ENCODE peak calls at places on chromosome 18, in six cellular contexts. One of them, this sample, is unnamed.
A peak's percentile ranks its signal among the peaks of the same experiment; 100 is the strongest.

GRCh38 chr18:1848716-1849115 is 722.6 kb downstream of the METTL4 start:
- DNase-seq in T-cell: no peak
- DNase-seq in GM10248: no peak
- DNase-seq in tibial nerve: no peak
- DNase-seq in anterior cingulate cortex: no peak
- DNase-seq in T-helper 2 cell treated with Interferon-gamma antibody and Interleukin-4, amounts not matched to agents 5 μg/mL and 100 μg/mL, for 36 hours: no peak
- DNase-seq in this sample: no peak

GRCh38 chr18:54388203-54389142 is 30.8 kb downstream of the C18orf54 start:
- DNase-seq in T-cell: no peak
- DNase-seq in GM10248: peak; percentile 17
- DNase-seq in tibial nerve: no peak
- DNase-seq in anterior cingulate cortex: no peak
- DNase-seq in T-helper 2 cell treated with Interferon-gamma antibody and Interleukin-4, amounts not matched to agents 5 μg/mL and 100 μg/mL, for 36 hours: peak; percentile 56
- DNase-seq in this sample: peak; percentile 28

GRCh38 chr18:49238433-49239042 is 221.9 kb downstream of the DYM start:
- DNase-seq in T-cell: no peak
- DNase-seq in GM10248: no peak
- DNase-seq in tibial nerve: no peak
- DNase-seq in anterior cingulate cortex: peak; percentile 7
- DNase-seq in T-helper 2 cell treated with Interferon-gamma antibody and Interleukin-4, amounts not matched to agents 5 μg/mL and 100 μg/mL, for 36 hours: no peak
- DNase-seq in this sample: no peak

GRCh38 chr18:80107396-80107795 is 1.7 kb upstream of the ADNP2 start:
- DNase-seq in T-cell: no peak
- DNase-seq in GM10248: no peak
- DNase-seq in tibial nerve: no peak
- DNase-seq in anterior cingulate cortex: no peak
- DNase-seq in T-helper 2 cell treated with Interferon-gamma antibody and Interleukin-4, amounts not matched to agents 5 μg/mL and 100 μg/mL, for 36 hours: no peak
- DNase-seq in this sample: no peak

GRCh38 chr18:48545690-48546365 is 7.0 kb downstream of the CTIF start:
- DNase-seq in T-cell: no peak
- DNase-seq in GM10248: no peak
- DNase-seq in tibial nerve: no peak
- DNase-seq in anterior cingulate cortex: peak; percentile 87
- DNase-seq in T-helper 2 cell treated with Interferon-gamma antibody and Interleukin-4, amounts not matched to agents 5 μg/mL and 100 μg/mL, for 36 hours: no peak
- DNase-seq in this sample: no peak

GRCh38 chr18:5738561-5738960 is 156.8 kb downstream of the TMEM200C start:
- DNase-seq in T-cell: no peak
- DNase-seq in GM10248: no peak
- DNase-seq in tibial nerve: no peak
- DNase-seq in anterior cingulate cortex: no peak
- DNase-seq in T-helper 2 cell treated with Interferon-gamma antibody and Interleukin-4, amounts not matched to agents 5 μg/mL and 100 μg/mL, for 36 hours: no peak
- DNase-seq in this sample: no peak

GRCh38 chr18:60599267-60599666 is 226.7 kb upstream of the MC4R start:
- DNase-seq in T-cell: no peak
- DNase-seq in GM10248: peak; percentile 10
- DNase-seq in tibial nerve: no peak
- DNase-seq in anterior cingulate cortex: no peak
- DNase-seq in T-helper 2 cell treated with Interferon-gamma antibody and Interleukin-4, amounts not matched to agents 5 μg/mL and 100 μg/mL, for 36 hours: no peak
- DNase-seq in this sample: peak; percentile 8

GRCh38 chr18:27619259-27619772 is 434.2 kb upstream of the CHST9 start:
- DNase-seq in T-cell: no peak
- DNase-seq in GM10248: no peak
- DNase-seq in tibial nerve: no peak
- DNase-seq in anterior cingulate cortex: no peak
- DNase-seq in T-helper 2 cell treated with Interferon-gamma antibody and Interleukin-4, amounts not matched to agents 5 μg/mL and 100 μg/mL, for 36 hours: no peak
- DNase-seq in this sample: no peak